ENCODE peak calls at places on chromosomes 4 and X, in four cellular contexts. One of them, this sample, is unnamed.

GRCh38 chr4:38002451-38003071 is 42.4 kb downstream of the PTTG2 start:
- DNase-seq in progenitor cell of endocrine pancreas: no peak
- DNase-seq in T1000: no peak
- DNase-seq in CD4-positive, alpha-beta T cell: no peak
- DNase-seq in this sample: peak

GRCh38 chr4:188428935-188429334 is 289.7 kb downstream of the TRIML1 start:
- DNase-seq in T1000: no peak
- DNase-seq in CD4-positive, alpha-beta T cell: no peak
- DNase-seq in progenitor cell of endocrine pancreas: no peak
- DNase-seq in this sample: no peak

GRCh38 chrX:142977128-142977914 is 48.4 kb upstream of the SPANXN4 start:
- DNase-seq in T1000: no peak
- DNase-seq in progenitor cell of endocrine pancreas: no peak
- DNase-seq in CD4-positive, alpha-beta T cell: no peak
- DNase-seq in this sample: no peak

GRCh38 chrX:109862386-109862910 is 129.4 kb upstream of the ACSL4 start:
- DNase-seq in CD4-positive, alpha-beta T cell: no peak
- DNase-seq in progenitor cell of endocrine pancreas: no peak
- DNase-seq in T1000: no peak
- DNase-seq in this sample: peak

GRCh38 chrX:98405376-98405775 is 1521.7 kb downstream of the RPA4 start:
- DNase-seq in progenitor cell of endocrine pancreas: no peak
- DNase-seq in T1000: no peak
- DNase-seq in CD4-positive, alpha-beta T cell: no peak
- DNase-seq in this sample: peak

GRCh38 chr4:80566203-80566872 is 230.8 kb downstream of the CFAP299 start:
- DNase-seq in CD4-positive, alpha-beta T cell: no peak
- DNase-seq in T1000: no peak
- DNase-seq in progenitor cell of endocrine pancreas: no peak
- DNase-seq in this sample: no peak

GRCh38 chr4:18847276-18847890 is 825.8 kb upstream of the LCORL start:
- DNase-seq in CD4-positive, alpha-beta T cell: no peak
- DNase-seq in progenitor cell of endocrine pancreas: no peak
- DNase-seq in T1000: peak
- DNase-seq in this sample: no peak

GRCh38 chrX:136159615-136160025 is 12.3 kb downstream of the FHL1 start:
- DNase-seq in progenitor cell of endocrine pancreas: no peak
- DNase-seq in T1000: no peak
- DNase-seq in CD4-positive, alpha-beta T cell: no peak
- DNase-seq in this sample: no peak

GRCh38 chr4:80926891-80927290 is 103.6 kb upstream of the BMP3 start:
- DNase-seq in progenitor cell of endocrine pancreas: no peak
- DNase-seq in CD4-positive, alpha-beta T cell: no peak
- DNase-seq in T1000: no peak
- DNase-seq in this sample: no peak

GRCh38 chr4:39118034-39118658 is 56.1 kb downstream of the KLHL5 start:
- DNase-seq in T1000: no peak
- DNase-seq in progenitor cell of endocrine pancreas: no peak
- DNase-seq in CD4-positive, alpha-beta T cell: peak
- DNase-seq in this sample: no peak

GRCh38 chrX:141669689-141670088 is 28.9 kb downstream of the SPANXD start:
- DNase-seq in T1000: no peak
- DNase-seq in CD4-positive, alpha-beta T cell: no peak
- DNase-seq in progenitor cell of endocrine pancreas: no peak
- DNase-seq in this sample: no peak

GRCh38 chrX:103211012-103211715 is 3.7 kb upstream of the BEX4 start:
- DNase-seq in progenitor cell of endocrine pancreas: no peak
- DNase-seq in CD4-positive, alpha-beta T cell: peak
- DNase-seq in T1000: no peak
- DNase-seq in this sample: peak

GRCh38 chrX:74242484-74243138 is 61.4 kb upstream of the ZCCHC13 start:
- DNase-seq in CD4-positive, alpha-beta T cell: no peak
- DNase-seq in progenitor cell of endocrine pancreas: no peak
- DNase-seq in T1000: no peak
- DNase-seq in this sample: no peak

GRCh38 chr4:99653921-99654890 is 3.4 kb downstream of the C4orf54 start:
- DNase-seq in CD4-positive, alpha-beta T cell: no peak
- DNase-seq in T1000: no peak
- DNase-seq in progenitor cell of endocrine pancreas: no peak
- DNase-seq in this sample: no peak

GRCh38 chr4:53622739-53623151 is 31.5 kb upstream of the LNX1 start:
- DNase-seq in CD4-positive, alpha-beta T cell: no peak
- DNase-seq in progenitor cell of endocrine pancreas: no peak
- DNase-seq in T1000: no peak
- DNase-seq in this sample: no peak

GRCh38 chr4:182314537-182314936 is 71.3 kb downstream of the TENM3 start:
- DNase-seq in T1000: no peak
- DNase-seq in progenitor cell of endocrine pancreas: no peak
- DNase-seq in CD4-positive, alpha-beta T cell: no peak
- DNase-seq in this sample: no peak

GRCh38 chr4:1050486-1051213 is 39.2 kb downstream of the FGFRL1 start:
- DNase-seq in T1000: no peak
- DNase-seq in progenitor cell of endocrine pancreas: no peak
- DNase-seq in CD4-positive, alpha-beta T cell: no peak
- DNase-seq in this sample: no peak

GRCh38 chr4:140116442-140117104 is 37.4 kb downstream of the MAML3 start:
- DNase-seq in CD4-positive, alpha-beta T cell: no peak
- DNase-seq in T1000: no peak
- DNase-seq in progenitor cell of endocrine pancreas: no peak
- DNase-seq in this sample: peak

This sample was measured in PC-9.